ENCODE peak calls at places on chromosomes 5 and 9, in five cellular contexts. B, D, W, J and K are unnamed samples.

GRCh38 chr5:120778491-120779293 is 314.6 kb downstream of the PRR16 start:
- DNase-seq in B (no peak), D (no peak), J (peak; percentile 76), W (peak; percentile 68), K (peak; percentile 19)

GRCh38 chr5:31827862-31828261 is 188.9 kb downstream of the PDZD2 start:
- DNase-seq in W (peak; percentile 87), B (no peak), D (no peak), J (no peak), K (no peak)

GRCh38 chr5:124057161-124057814 is 545.3 kb downstream of the CSNK1G3 start:
- DNase-seq in D (peak; percentile 99), J (no peak), B (no peak), W (no peak), K (no peak)

GRCh38 chr5:129767927-129768380 is 20.1 kb downstream of the MINAR2 start:
- DNase-seq in D (peak; percentile 98), J (peak; percentile 91), W (peak; percentile 93), B (peak; percentile 33), K (peak; percentile 65)

GRCh38 chr9:107737987-107738743 is 248.6 kb upstream of the KLF4 start:
- DNase-seq in W (peak; percentile 93), J (peak; percentile 97), B (no peak), D (no peak), K (peak; percentile 75)

GRCh38 chr9:12723409-12724028 is 30.3 kb downstream of the TYRP1 start:
- DNase-seq in B (no peak), D (peak; percentile 7), W (peak; percentile 67), J (peak; percentile 57), K (no peak)

GRCh38 chr9:136587944-136588662 is 42.3 kb upstream of the NOTCH1 start:
- DNase-seq in B (no peak), W (no peak), J (no peak), D (peak; percentile 64), K (no peak)

GRCh38 chr5:61082516-61083280 is 79.6 kb downstream of the SMIM15 start:
- DNase-seq in J (peak; percentile 37), B (no peak), D (no peak), W (peak; percentile 33), K (no peak)

GRCh38 chr5:73030531-73030930 is 74.7 kb downstream of the FCHO2 start:
- DNase-seq in W (no peak), J (peak; percentile 32), D (no peak), B (no peak), K (no peak)

GRCh38 chr9:93684161-93684765 is 107.9 kb downstream of the PHF2 start:
- DNase-seq in J (no peak), W (no peak), D (no peak), B (no peak), K (no peak)

GRCh38 chr9:3708751-3709150 is 182.9 kb upstream of the RFX3 start:
- DNase-seq in J (peak; percentile 32), B (no peak), D (no peak), W (peak; percentile 15), K (no peak)

GRCh38 chr5:4773827-4774317 is 366.3 kb upstream of the ADAMTS16 start:
- DNase-seq in D (no peak), B (no peak), J (no peak), W (no peak), K (no peak)

GRCh38 chr5:56817306-56817986 is 2.1 kb downstream of the MAP3K1 start:
- DNase-seq in W (no peak), D (no peak), J (no peak), B (no peak), K (no peak)

GRCh38 chr9:120755827-120756434 is 37.3 kb downstream of the FBXW2 start:
- DNase-seq in J (peak; percentile 50), D (peak; percentile 70), B (peak; percentile 61), W (peak; percentile 51), K (peak; percentile 66)

GRCh38 chr5:5009240-5009639 is 130.9 kb upstream of the ADAMTS16 start:
- DNase-seq in W (no peak), D (no peak), B (no peak), J (peak; percentile 31), K (no peak)

GRCh38 chr5:143199843-143200242 is 203.6 kb downstream of the NR3C1 start:
- DNase-seq in J (no peak), D (no peak), B (no peak), W (no peak), K (no peak)

GRCh38 chr9:69857131-69857530 is 36.5 kb downstream of the CFAP95 start:
- DNase-seq in J (peak; percentile 92), W (peak; percentile 21), D (no peak), B (no peak), K (peak; percentile 29)

GRCh38 chr5:106759152-106759551 is 911.6 kb downstream of the EFNA5 start:
- DNase-seq in D (no peak), B (no peak), J (no peak), W (no peak), K (no peak)

GRCh38 chr5:104344809-104345512 is 782.4 kb upstream of the NUDT12 start:
- DNase-seq in W (peak; percentile 41), D (no peak), B (no peak), J (peak; percentile 3), K (no peak)

GRCh38 chr9:115411993-115412452 is 294.1 kb upstream of the TNC start:
- DNase-seq in B (no peak), J (peak; percentile 87), W (no peak), D (no peak), K (peak; percentile 11)

GRCh38 chr9:3848445-3849114 is 322.8 kb upstream of the RFX3 start:
- DNase-seq in B (no peak), J (peak; percentile 39), D (no peak), W (peak; percentile 23), K (no peak)